ENCODE peak calls at places on chromosome 22, in six cellular contexts. Q is AG10803, H is adipocyte, Y is lower lobe of right lung, Z is body of pancreas, V is foreskin fibroblast. D is an unnamed sample.

GRCh38 chr22:44091021-44091721 is 67.1 kb downstream of the PARVB start:
- DNase-seq in V (no peak), Z (no peak), Y (no peak), Q (no peak), H (peak), D (peak)

GRCh38 chr22:30305906-30306628 is 16.8 kb upstream of the CASTOR1 start:
- DNase-seq in H (no peak), V (no peak), Z (no peak), Y (no peak), Q (no peak), D (no peak)

GRCh38 chr22:45009881-45010531 is at the start of gene PHF21B:
- DNase-seq in Y (no peak), Z (peak), H (peak), Q (peak), V (peak), D (peak)

GRCh38 chr22:42187646-42188045 is 57.0 kb upstream of the CYP2D6 start:
- DNase-seq in Q (no peak), H (no peak), Z (no peak), Y (no peak), V (no peak), D (no peak)

GRCh38 chr22:48182036-48182435 is 1419.6 kb downstream of the TBC1D22A start:
- DNase-seq in H (no peak), Q (no peak), Z (no peak), Y (no peak), V (no peak), D (no peak)

GRCh38 chr22:39314251-39314971 is 5.0 kb downstream of the RPL3 start:
- DNase-seq in V (no peak), Y (no peak), Z (peak), Q (no peak), H (no peak), D (no peak)

GRCh38 chr22:19375435-19375834 is 56.1 kb downstream of the HIRA start:
- DNase-seq in Q (no peak), H (no peak), V (no peak), Z (no peak), Y (no peak), D (no peak)

GRCh38 chr22:24510694-24511625 is 15.8 kb downstream of the UPB1 start:
- DNase-seq in V (peak), Z (no peak), Y (no peak), Q (peak), H (peak), D (peak)

GRCh38 chr22:36770116-36770945 is 5.6 kb downstream of the IFT27 start:
- DNase-seq in H (no peak), V (no peak), Z (peak), Y (no peak), Q (no peak), D (no peak)

GRCh38 chr22:28514314-28514713 is 165.3 kb downstream of the TTC28 start:
- DNase-seq in Y (no peak), H (peak), Q (peak), Z (no peak), V (peak), D (peak)

GRCh38 chr22:29837780-29838598 is at the start of gene ASCC2:
- DNase-seq in Y (peak), Q (peak), Z (peak), H (peak), V (peak), D (peak)

GRCh38 chr22:33975841-33976240 is 55.6 kb upstream of the LARGE1 start:
- DNase-seq in Q (no peak), Y (no peak), Z (no peak), V (no peak), H (no peak), D (no peak)

GRCh38 chr22:21940521-21940920 is 12.1 kb downstream of the PPM1F start:
- DNase-seq in Y (no peak), H (no peak), V (no peak), Q (no peak), Z (no peak), D (no peak)

GRCh38 chr22:37803195-37803635 is 4.5 kb upstream of the GCAT start:
- DNase-seq in Z (no peak), Y (no peak), Q (no peak), H (no peak), V (no peak), D (no peak)

GRCh38 chr22:37804886-37805857 is 2.6 kb upstream of the GCAT start:
- DNase-seq in H (peak), Z (peak), Y (peak), V (peak), Q (peak), D (peak)

GRCh38 chr22:37804502-37804885 is 3.2 kb upstream of the GCAT start:
- DNase-seq in Q (no peak), Z (no peak), Y (no peak), V (peak), H (peak), D (no peak)

GRCh38 chr22:37802310-37803194 is 5.2 kb upstream of the GCAT start:
- DNase-seq in Z (peak), V (peak), Q (peak), H (peak), Y (peak), D (peak)

DNA sequence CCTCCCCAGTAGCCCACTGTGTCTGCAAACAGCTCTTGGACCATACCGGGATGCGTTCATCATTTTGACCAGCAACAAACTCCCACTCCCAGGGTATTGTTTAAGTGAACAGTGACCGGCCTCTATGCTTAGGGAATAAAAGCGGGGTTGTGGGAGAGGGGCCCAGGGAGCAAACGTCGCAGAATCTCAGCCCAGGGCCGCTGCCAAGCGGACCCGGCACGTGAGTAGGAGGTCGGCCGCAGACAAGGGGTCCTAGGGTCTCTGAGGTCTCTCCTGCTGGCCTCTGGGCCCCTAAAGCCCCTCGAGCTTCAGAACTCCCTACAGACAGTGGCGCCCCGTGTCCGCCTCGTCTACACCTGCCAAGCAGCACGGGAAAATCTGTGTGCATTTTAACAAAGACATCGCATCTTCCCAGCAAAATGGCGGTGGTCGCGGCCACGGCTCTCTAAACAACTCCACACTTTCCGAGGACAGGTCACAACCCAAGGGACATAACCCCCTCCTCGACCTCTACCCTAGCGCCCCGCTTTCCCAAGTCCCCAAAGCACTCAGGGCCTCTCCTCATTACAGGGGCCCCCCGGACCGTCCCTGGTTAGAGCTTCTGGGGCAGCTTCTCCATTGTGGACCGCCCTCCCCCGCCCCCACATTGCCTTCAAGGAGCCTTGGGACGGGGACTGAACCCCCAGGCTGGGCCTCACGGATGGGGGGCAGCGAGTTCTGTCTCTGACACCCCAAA is 3.9 kb upstream of the GCAT start:
- DNase-seq in Z (no peak), V (no peak), Q (no peak), Y (no peak), H (no peak), D (no peak)
- H3K4me3 ChIP-seq in Z (no peak), V (no peak), Q (no peak), Y (no peak), H (no peak), D (no peak)

GRCh38 chr22:17097701-17098100 is 12.9 kb downstream of the IL17RA start:
- DNase-seq in Z (no peak), H (no peak), Y (no peak), V (no peak), Q (no peak), D (no peak)

GRCh38 chr22:17096095-17096494 is 11.3 kb downstream of the IL17RA start:
- DNase-seq in H (no peak), Z (no peak), Q (no peak), Y (no peak), V (no peak), D (no peak)

GRCh38 chr22:17095538-17095937 is 10.7 kb downstream of the IL17RA start:
- DNase-seq in H (no peak), Q (peak), V (peak), Y (no peak), Z (no peak), D (no peak)

GRCh38 chr22:17098379-17098819 is 13.6 kb downstream of the IL17RA start:
- DNase-seq in Q (no peak), Y (peak), H (no peak), Z (no peak), V (no peak), D (no peak)

DNA sequence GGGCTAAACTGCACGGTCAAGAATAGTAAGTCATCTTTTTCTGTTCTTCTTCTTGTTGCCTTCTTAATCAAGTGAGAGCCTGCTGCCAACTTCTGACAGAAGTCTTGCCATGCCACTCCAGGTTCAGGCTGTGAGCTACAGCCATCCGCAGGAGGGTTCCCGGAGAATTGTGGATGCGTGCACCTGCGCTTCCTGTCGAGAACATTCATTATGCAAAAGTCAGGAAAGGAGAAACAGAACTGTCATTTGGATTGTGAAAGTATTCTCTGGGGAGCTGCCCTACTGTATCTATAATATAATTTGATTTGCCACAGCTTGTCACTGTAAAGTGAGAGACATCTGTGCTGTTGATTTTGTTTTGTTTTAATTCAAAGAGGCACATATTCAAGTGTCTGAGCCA is 12.3 kb downstream of the IL17RA start:
- DNase-seq in Y (no peak), Q (no peak), H (no peak), Z (no peak), V (no peak), D (no peak)
- H3K4me3 ChIP-seq in Y (no peak), Q (no peak), H (no peak), Z (no peak), V (no peak), D (no peak)

DNA sequence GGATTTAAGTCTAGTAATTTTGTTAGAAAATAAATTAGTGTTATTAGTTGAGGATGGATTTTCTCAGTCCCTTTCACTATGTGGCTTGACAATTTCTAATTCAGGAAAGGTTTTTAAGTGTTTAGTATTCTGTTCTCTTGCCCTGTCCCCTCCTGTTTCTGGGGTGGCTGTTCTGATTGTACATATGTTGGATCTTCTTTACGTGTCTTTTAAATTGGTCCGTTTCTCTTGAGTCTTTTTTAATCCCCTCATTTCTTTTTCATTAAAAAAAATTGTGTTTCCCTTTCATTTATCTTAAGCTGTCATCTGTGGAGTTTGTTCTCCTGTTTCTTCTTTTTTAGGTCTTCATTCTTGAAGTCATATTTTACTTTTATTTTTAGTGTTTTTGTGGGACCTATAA is 12.5 kb downstream of the ZBED4 start:
- DNase-seq in Q (no peak), H (no peak), Y (no peak), Z (no peak), V (no peak), D (no peak)
- H3K4me3 ChIP-seq in Q (no peak), H (no peak), Y (no peak), Z (no peak), V (no peak), D (no peak)

DNA sequence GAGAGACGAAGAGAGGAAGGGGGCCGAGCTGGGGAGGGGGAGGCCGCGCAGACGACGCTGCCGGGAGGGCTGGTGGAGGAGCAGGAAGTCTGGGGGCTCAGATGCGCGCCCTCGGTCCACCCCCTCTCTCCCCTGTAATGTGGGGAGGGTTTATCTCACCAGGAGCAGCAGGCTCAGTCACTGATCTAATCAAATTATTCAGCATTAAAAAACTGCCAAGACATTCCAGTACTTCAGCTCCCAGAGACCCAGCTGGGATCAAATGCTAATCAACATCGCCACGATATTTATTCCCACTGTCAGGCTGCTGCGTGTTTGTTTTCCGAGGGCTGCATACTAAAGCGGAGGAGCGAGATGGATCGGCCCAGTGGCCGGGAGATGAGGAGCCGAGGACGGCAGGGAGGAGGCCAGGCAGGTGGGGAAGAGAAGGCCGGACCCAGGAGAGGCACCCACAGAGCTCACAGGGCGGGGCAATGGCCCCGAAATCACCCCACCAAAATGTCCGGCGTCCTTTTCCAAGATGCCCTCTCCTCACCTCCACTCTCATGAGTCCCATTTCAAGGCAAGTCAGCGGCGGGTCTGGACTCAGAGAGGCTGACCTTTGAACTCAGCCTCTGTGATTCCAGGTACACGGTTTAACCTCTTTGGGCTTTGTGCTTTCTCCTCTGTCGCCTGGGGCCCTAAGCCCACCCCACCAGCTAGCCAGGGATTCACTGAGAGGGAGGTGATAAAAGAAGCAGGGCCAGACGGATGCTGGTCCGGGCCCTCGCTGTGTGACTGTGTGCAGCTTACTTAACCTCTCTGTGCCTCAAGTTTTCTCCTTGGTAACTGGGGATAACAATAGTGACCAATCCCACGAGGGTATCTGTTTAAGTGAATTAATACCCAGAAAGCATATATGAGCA is 502.1 kb downstream of the MN1 start:
- DNase-seq in Y (no peak), V (peak), Z (no peak), Q (no peak), H (no peak), D (no peak)
- H3K4me3 ChIP-seq in Y (no peak), V (no peak), Z (no peak), Q (peak), H (peak), D (no peak)